ENCODE peak calls at places on chromosomes 13 and 19, in eight cellular contexts. O, S, C, Y, K, F, V and M are unnamed samples.

GRCh38 chr13:63370101-63370500 is 1954.5 kb upstream of the PCDH20 start:
- DNase-seq in F (no peak), V (no peak), O (no peak), K (no peak), C (no peak), Y (no peak), S (no peak), M (no peak)

GRCh38 chr19:46731584-46731983 is 14.3 kb upstream of the FKRP start:
- DNase-seq in S (no peak), K (no peak), C (no peak), Y (no peak), F (no peak), O (no peak), V (no peak), M (no peak)

GRCh38 chr13:59176775-59177174 is 987.0 kb downstream of the DIAPH3 start:
- DNase-seq in Y (no peak), C (no peak), K (no peak), F (no peak), V (no peak), O (no peak), S (no peak), M (no peak)

GRCh38 chr19:48396871-48397176 is 3.4 kb downstream of the GRIN2D start:
- DNase-seq in Y (no peak), F (no peak), K (no peak), C (no peak), O (no peak), S (no peak), V (no peak), M (no peak)

GRCh38 chr13:36866232-36866631 is 47.2 kb downstream of the RFXAP start:
- DNase-seq in K (no peak), O (no peak), F (no peak), C (no peak), S (no peak), Y (no peak), V (no peak), M (no peak)

GRCh38 chr19:55253264-55253663 is 5.6 kb downstream of the PPP6R1 start:
- DNase-seq in C (no peak), Y (no peak), K (no peak), F (no peak), S (no peak), V (no peak), O (no peak), M (no peak)

GRCh38 chr19:2973229-2973628 is 4.1 kb upstream of the TLE6 start:
- DNase-seq in F (no peak), Y (no peak), V (no peak), C (no peak), K (no peak), S (no peak), O (no peak), M (no peak)

GRCh38 chr19:40355975-40356680 is 7.6 kb downstream of the PLD3 start:
- DNase-seq in F (no peak), Y (no peak), V (no peak), C (no peak), K (no peak), S (no peak), O (no peak), M (no peak)

GRCh38 chr13:23905766-23906165 is 8.5 kb upstream of the C1QTNF9B start:
- DNase-seq in O (no peak), S (no peak), K (no peak), C (no peak), F (no peak), V (no peak), Y (no peak), M (no peak)

GRCh38 chr13:26946675-26947342 is 186.2 kb upstream of the GPR12 start:
- DNase-seq in C (no peak), K (peak; percentile 11), F (no peak), V (peak; percentile 14), O (no peak), Y (no peak), S (no peak), M (peak; percentile 57)

GRCh38 chr19:39264306-39265290 is 3.6 kb upstream of the IFNL2 start:
- DNase-seq in F (no peak), O (no peak), K (no peak), C (no peak), S (no peak), V (no peak), Y (no peak), M (no peak)

GRCh38 chr19:35860818-35861639 is 4.3 kb downstream of the KIRREL2 start:
- DNase-seq in C (no peak), K (no peak), Y (no peak), S (no peak), V (no peak), O (no peak), F (no peak), M (no peak)

GRCh38 chr19:53908106-53908932 is 759 bp upstream of the CACNG7 start:
- DNase-seq in K (peak; percentile 44), C (peak; percentile 58), Y (peak; percentile 13), F (no peak), O (no peak), S (no peak), V (no peak), M (no peak)

GRCh38 chr19:47657719-47658118 is 48.8 kb downstream of the BICRA start:
- DNase-seq in K (no peak), C (no peak), S (no peak), O (no peak), F (no peak), Y (no peak), V (no peak), M (no peak)

GRCh38 chr19:45439569-45440258 is 16.0 kb upstream of the ERCC1 start:
- DNase-seq in O (peak; percentile 80), F (peak; percentile 82), V (no peak), K (peak; percentile 80), Y (no peak), C (peak; percentile 83), S (peak; percentile 71), M (peak; percentile 44)

GRCh38 chr19:54523403-54523802 is 20.8 kb downstream of the LAIR2 start:
- DNase-seq in S (no peak), K (peak; percentile 55), F (no peak), Y (peak; percentile 4), O (no peak), V (no peak), C (peak; percentile 20), M (peak; percentile 92)

GRCh38 chr19:3366761-3367571 is 583 bp downstream of the NFIC start:
- DNase-seq in V (no peak), C (peak; percentile 19), S (no peak), F (peak; percentile 54), K (no peak), O (no peak), Y (no peak), M (no peak)

GRCh38 chr13:76861859-76862258 is 24.3 kb downstream of the KCTD12 start:
- DNase-seq in O (no peak), V (no peak), K (no peak), C (no peak), Y (no peak), S (no peak), F (no peak), M (no peak)